ENCODE peak calls at places on chromosomes 5 and 9, in four cellular contexts. F, V, Z and H are unnamed samples.
A peak's percentile ranks its signal among the peaks of the same experiment; 100 is the strongest.

GRCh38 chr5:43191740-43192557 is at the start of gene NIM1K:
- DNase-seq in F (peak; percentile 6), V (peak; percentile 79), Z (peak; percentile 7), H (no peak)

GRCh38 chr5:178389796-178390195 is 157.2 kb upstream of the PHYKPL start:
- DNase-seq in F (no peak), V (no peak), Z (no peak), H (no peak)

GRCh38 chr9:123954921-123955320 is 25.0 kb upstream of the DENND1A start:
- DNase-seq in F (no peak), V (no peak), Z (no peak), H (no peak)

GRCh38 chr5:163978897-163979296 is 473.5 kb downstream of the MAT2B start:
- DNase-seq in F (no peak), V (peak; percentile 43), Z (no peak), H (peak; percentile 35)

GRCh38 chr5:177469061-177469628 is 4.3 kb downstream of the DBN1 start:
- DNase-seq in F (no peak), V (no peak), Z (no peak), H (no peak)

GRCh38 chr9:100196215-100196614 is 97.2 kb downstream of the INVS start:
- DNase-seq in F (no peak), V (no peak), Z (no peak), H (no peak)

GRCh38 chr5:142063878-142064331 is 44.7 kb upstream of the NDFIP1 start:
- DNase-seq in F (no peak), V (no peak), Z (peak; percentile 30), H (no peak)

GRCh38 chr5:53884411-53884810 is 324.0 kb downstream of the NDUFS4 start:
- DNase-seq in F (no peak), V (no peak), Z (no peak), H (no peak)

GRCh38 chr9:134054891-134055811 is 12.7 kb downstream of the BRD3 start:
- DNase-seq in F (no peak), V (no peak), Z (no peak), H (no peak)

GRCh38 chr9:136728548-136729123 is 14.1 kb downstream of the LCN10 start:
- DNase-seq in F (no peak), V (peak; percentile 38), Z (no peak), H (peak; percentile 32)

GRCh38 chr9:69379250-69379982 is 54.4 kb downstream of the ENTREP1 start:
- DNase-seq in F (no peak), V (no peak), Z (no peak), H (no peak)

GRCh38 chr9:130444565-130445221 is at the start of gene ASS1:
- DNase-seq in F (peak; percentile 55), V (no peak), Z (peak; percentile 41), H (peak; percentile 13)

GRCh38 chr9:138037140-138037539 is 159.6 kb downstream of the CACNA1B start:
- DNase-seq in F (no peak), V (no peak), Z (no peak), H (no peak)

GRCh38 chr9:128456613-128457061 is 831 bp downstream of the ODF2 start:
- DNase-seq in F (peak; percentile 56), V (peak; percentile 75), Z (peak; percentile 59), H (peak; percentile 77)

GRCh38 chr9:90420211-90420610 is 222.4 kb downstream of the DIRAS2 start:
- DNase-seq in F (no peak), V (no peak), Z (no peak), H (no peak)

GRCh38 chr5:135033026-135033861 is 784 bp downstream of the PITX1 start:
- DNase-seq in F (no peak), V (peak; percentile 26), Z (no peak), H (peak; percentile 62)

GRCh38 chr9:11319477-11320060 is 706.8 kb upstream of the PTPRD start:
- DNase-seq in F (no peak), V (peak; percentile 1), Z (no peak), H (peak; percentile 4)

GRCh38 chr5:39449572-39449971 is 24.8 kb upstream of the DAB2 start:
- DNase-seq in F (no peak), V (no peak), Z (no peak), H (no peak)

GRCh38 chr9:129939426-129939825 is 103.6 kb downstream of the FNBP1 start:
- DNase-seq in F (no peak), V (no peak), Z (no peak), H (no peak)

GRCh38 chr5:149310947-149311675 is 34.2 kb upstream of the GRPEL2 start:
- DNase-seq in F (no peak), V (no peak), Z (no peak), H (no peak)

GRCh38 chr9:127059648-127060365 is 62.6 kb downstream of the ANGPTL2 start:
- DNase-seq in F (no peak), V (peak; percentile 36), Z (no peak), H (peak; percentile 5)

GRCh38 chr5:71475788-71476384 is 20.4 kb downstream of the BDP1 start:
- DNase-seq in F (no peak), V (peak; percentile 9), Z (no peak), H (peak; percentile 40)

GRCh38 chr9:114525505-114525904 is 20.2 kb upstream of the WHRN start:
- DNase-seq in F (no peak), V (no peak), Z (no peak), H (no peak)